ENCODE peak calls at places on chromosomes 4 and X, in five cellular contexts. D, W, I, S and X are unnamed samples.

GRCh38 chrX:39903937-39904336 is 193.8 kb downstream of the BCOR start:
- DNase-seq in D (no peak), W (no peak), I (no peak), S (no peak), X (no peak)

GRCh38 chr4:2193321-2193720 is 48.6 kb downstream of the HAUS3 start:
- DNase-seq in D (no peak), W (no peak), I (no peak), S (no peak), X (no peak)

GRCh38 chrX:24513416-24513815 is 48.3 kb downstream of the PDK3 start:
- DNase-seq in D (no peak), W (no peak), I (no peak), S (no peak), X (no peak)

GRCh38 chr4:167885071-167885470 is 207.3 kb upstream of the ANXA10 start:
- DNase-seq in D (no peak), W (no peak), I (no peak), S (no peak), X (no peak)

GRCh38 chr4:38099908-38100407 is 139.8 kb downstream of the PTTG2 start:
- DNase-seq in D (no peak), W (no peak), I (no peak), S (no peak), X (no peak)

GRCh38 chr4:175394213-175394612 is 417.9 kb downstream of the GPM6A start:
- DNase-seq in D (no peak), W (no peak), I (no peak), S (no peak), X (no peak)

GRCh38 chr4:74659576-74660411 is 134.5 kb downstream of the BTC start:
- DNase-seq in D (no peak), W (no peak), I (peak), S (peak), X (no peak)

GRCh38 chr4:94577136-94577535 is 125.4 kb downstream of the PDLIM5 start:
- DNase-seq in D (no peak), W (no peak), I (no peak), S (no peak), X (no peak)

GRCh38 chr4:10605746-10606482 is 78.7 kb downstream of the CLNK start:
- DNase-seq in D (no peak), W (no peak), I (no peak), S (no peak), X (no peak)

GRCh38 chr4:127782275-127783025 is at the start of gene HSPA4L:
- DNase-seq in D (no peak), W (peak), I (no peak), S (peak), X (peak)

GRCh38 chrX:13506574-13506973 is 62.8 kb upstream of the EGFL6 start:
- DNase-seq in D (no peak), W (peak), I (peak), S (peak), X (peak)

GRCh38 chrX:107626916-107627315 is 1.4 kb upstream of the PRPS1 start:
- DNase-seq in D (no peak), W (no peak), I (no peak), S (no peak), X (no peak)

GRCh38 chr4:55561884-55562283 is 15.2 kb upstream of the CLOCK start:
- DNase-seq in D (no peak), W (no peak), I (no peak), S (no peak), X (no peak)

GRCh38 chr4:8676676-8677075 is 84.1 kb downstream of the CPZ start:
- DNase-seq in D (no peak), W (no peak), I (no peak), S (no peak), X (no peak)

GRCh38 chr4:7288751-7289523 is 96.6 kb downstream of the SORCS2 start:
- DNase-seq in D (no peak), W (no peak), I (no peak), S (no peak), X (no peak)

GRCh38 chr4:182533948-182534347 is 290.7 kb downstream of the TENM3 start:
- DNase-seq in D (no peak), W (no peak), I (no peak), S (no peak), X (no peak)

GRCh38 chr4:150591904-150592303 is 10.0 kb downstream of the MAB21L2 start:
- DNase-seq in D (no peak), W (no peak), I (no peak), S (no peak), X (no peak)

GRCh38 chr4:150589174-150589573 is 7.2 kb downstream of the MAB21L2 start:
- DNase-seq in D (no peak), W (no peak), I (no peak), S (no peak), X (no peak)

GRCh38 chr4:150598906-150599305 is 17.0 kb downstream of the MAB21L2 start:
- DNase-seq in D (no peak), W (no peak), I (no peak), S (no peak), X (no peak)

GRCh38 chr4:150591284-150591874 is 9.4 kb downstream of the MAB21L2 start:
- DNase-seq in D (no peak), W (no peak), I (no peak), S (peak), X (no peak)

DNA sequence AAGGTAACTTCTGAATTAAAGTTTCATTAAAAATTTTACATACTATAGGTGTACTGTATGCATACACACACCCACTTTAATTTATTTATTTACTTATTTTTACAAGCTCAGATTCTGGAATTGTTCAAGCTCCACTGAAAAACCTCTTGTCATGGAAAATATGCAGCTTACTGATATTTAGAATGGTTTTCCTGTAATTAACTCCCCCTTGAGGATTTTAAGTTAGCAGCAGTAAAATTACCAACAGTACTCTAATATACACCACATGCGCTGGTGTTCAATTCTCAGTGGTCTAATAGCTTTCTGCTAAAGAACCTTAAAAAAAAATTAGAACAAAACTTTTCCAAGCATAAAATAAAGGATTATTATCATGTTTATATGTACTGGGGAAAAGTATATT is 12.0 kb downstream of the MAB21L2 start:
- DNase-seq in D (no peak), W (no peak), I (peak), S (no peak), X (no peak)
- TF ChIP-seq POLR2A in D (no peak), W (no peak), I (no peak), S (no peak), X (no peak)

DNA sequence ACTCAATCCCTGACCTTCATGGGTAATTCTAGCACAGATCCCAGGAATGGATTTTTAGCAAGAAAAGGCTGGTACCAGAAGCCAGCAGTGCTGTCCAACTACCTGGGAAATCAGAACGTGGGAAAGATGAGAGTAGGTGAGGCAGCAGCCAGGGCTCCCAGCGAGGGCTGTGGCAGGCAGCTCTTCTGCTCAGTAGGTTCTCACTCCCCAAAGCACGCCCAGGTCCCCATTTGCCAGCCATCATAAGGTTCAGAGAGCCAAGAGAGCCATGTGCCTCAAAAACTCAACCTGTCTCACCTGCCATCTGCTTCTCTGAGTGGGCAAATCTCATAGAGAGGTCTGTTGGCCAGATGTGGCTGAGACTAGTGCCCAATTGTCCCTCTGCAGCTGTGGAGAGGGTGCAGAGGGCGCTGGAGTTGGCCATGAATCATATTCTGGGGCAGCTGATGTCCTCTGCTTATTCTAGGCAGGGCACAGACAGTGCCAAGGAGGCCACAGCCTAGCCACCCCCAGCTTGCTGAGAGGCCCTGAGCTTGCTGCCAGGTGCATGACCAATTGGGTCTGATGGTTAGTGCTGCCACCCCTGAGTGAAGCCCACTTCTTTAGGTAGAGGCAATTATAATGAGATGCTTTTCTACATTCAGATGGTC is 81.7 kb upstream of the GATB start:
- DNase-seq in D (no peak), W (no peak), I (no peak), S (no peak), X (no peak)
- TF ChIP-seq TAF1 in D (no peak), W (no peak), I (no peak), S (no peak), X (no peak)

GRCh38 chr4:44146516-44146915 is 302.1 kb downstream of the KCTD8 start:
- DNase-seq in D (no peak), W (no peak), I (no peak), S (no peak), X (no peak)

GRCh38 chr4:44145868-44146267 is 302.7 kb downstream of the KCTD8 start:
- DNase-seq in D (no peak), W (no peak), I (no peak), S (no peak), X (no peak)

GRCh38 chr4:44149242-44149641 is 299.4 kb downstream of the KCTD8 start:
- DNase-seq in D (no peak), W (no peak), I (no peak), S (no peak), X (no peak)

DNA sequence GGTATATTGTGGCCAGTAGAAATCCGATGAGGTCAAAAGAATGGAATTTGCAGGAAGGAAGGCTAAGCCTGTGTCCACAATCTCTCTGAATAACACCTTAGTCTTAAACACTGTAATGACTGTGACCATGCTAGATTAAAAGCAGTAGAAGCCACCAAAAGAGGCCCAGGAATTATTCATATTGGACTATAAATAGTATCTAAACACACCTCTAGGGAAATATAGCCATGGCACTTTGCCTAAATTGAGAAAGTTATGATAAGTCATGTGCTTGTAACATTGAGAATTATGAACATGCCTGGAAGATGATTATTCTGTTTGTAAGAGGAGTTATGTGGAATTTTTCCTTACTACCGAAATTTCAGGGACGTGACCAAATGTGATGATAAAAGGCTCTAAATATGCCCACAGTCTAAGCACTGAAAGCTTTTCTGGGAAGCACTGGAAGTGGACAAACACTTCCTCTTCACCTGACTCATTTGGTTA is 298.5 kb downstream of the KCTD8 start:
- DNase-seq in D (no peak), W (no peak), I (no peak), S (peak), X (no peak)
- TF ChIP-seq POLR2A in D (no peak), W (no peak), I (no peak), S (no peak), X (no peak)

GRCh38 chr4:87937523-87937922 is 38.0 kb upstream of the SPP1 start:
- DNase-seq in D (no peak), W (no peak), I (no peak), S (no peak), X (no peak)
- TF ChIP-seq TAF1 in D (no peak), W (no peak), I (no peak), S (no peak), X (no peak)

DNA sequence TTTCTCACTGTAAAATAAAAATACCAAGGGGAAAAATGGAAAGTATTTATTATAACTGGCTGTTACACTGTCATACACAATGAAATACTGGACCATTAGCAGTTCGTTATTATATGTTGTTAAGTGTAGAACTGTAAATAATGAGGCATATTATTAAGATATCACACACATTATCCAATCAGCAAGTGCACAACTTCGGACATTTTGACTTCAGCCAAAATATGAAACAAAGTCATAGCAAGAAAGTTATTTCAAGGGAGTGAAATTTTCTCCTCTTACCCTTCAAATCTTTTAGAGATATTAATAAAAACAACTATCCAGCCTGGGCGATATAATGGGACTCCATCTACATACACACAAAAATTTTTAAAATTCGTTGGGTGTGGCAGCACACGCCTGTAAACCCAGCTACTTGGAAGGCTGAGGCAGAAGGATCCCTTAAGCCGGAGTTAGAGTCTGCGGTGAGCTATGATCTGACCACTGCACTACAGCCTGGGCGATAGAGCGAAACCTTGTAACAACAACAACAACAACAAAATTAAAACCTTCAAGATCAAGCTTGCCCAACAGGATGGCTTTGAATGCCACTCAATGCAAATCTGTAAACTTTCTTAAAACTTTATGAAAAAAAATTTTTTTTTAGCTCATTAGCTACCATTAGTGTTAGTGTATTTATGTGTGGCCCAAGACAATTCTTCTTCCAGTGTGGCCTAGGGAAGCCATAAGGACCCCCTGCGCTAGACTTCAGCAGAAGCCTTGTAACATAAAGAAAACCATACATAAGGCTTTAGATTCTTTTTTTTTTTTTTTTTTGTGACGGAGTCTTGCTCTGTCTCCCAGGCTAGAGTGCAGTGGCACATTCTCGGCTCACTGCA is 1.3 kb upstream of the CISD2 start:
- DNase-seq in D (no peak), W (no peak), I (peak), S (no peak), X (no peak)
- TF ChIP-seq POLR2A in D (no peak), W (no peak), I (no peak), S (no peak), X (peak)

DNA sequence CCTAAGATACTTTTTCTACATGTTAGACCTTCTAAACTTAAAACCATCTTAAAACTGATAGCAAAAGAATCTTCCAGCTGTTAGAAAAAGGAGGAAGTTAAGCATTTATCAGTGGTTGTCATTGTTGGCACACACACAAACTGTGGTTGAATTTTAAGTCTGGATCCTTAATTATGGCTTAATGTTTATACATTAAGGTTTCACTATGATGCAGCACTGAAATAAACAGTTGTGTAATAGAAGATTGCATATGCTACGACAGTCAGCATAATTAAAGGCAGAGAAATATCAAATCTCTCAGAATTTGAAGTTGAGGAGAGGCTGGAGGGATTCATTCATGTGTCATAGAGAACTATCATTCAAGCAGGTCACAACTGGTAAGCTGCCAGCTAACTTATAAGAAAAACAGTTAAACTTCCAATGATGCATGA is 32.3 kb downstream of the ADGRA3 start:
- DNase-seq in D (no peak), W (no peak), I (no peak), S (no peak), X (no peak)
- TF ChIP-seq TAF1 in D (no peak), W (no peak), I (no peak), S (no peak), X (no peak)

GRCh38 chrX:153333821-153334653 is at the start of gene ZNF275:
- DNase-seq in D (no peak), W (peak), I (peak), S (peak), X (peak)
- TF ChIP-seq POLR2A in D (no peak), W (no peak), I (peak), S (peak), X (peak)

DNA sequence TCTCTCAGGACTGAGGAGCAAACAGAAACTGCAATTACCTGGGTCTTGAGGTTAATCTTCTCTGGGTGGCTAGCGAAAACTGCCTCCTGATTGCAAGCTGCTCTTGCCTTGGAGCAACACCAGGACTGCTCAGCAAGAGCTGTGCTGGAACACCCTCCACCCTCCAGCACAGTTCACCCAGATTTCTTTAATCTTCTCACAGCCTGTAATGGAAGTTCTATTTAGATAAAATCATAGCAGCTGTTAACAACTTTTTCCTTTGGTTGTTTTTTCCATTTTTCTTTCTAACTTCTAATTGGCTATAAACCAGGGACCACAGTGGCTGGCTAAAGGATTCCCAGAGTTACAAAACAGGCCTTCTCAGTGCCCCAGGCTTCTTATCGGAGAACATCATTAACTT is 36.3 kb downstream of the OPHN1 start:
- DNase-seq in D (no peak), W (no peak), I (no peak), S (no peak), X (no peak)
- TF ChIP-seq TAF1 in D (no peak), W (no peak), I (no peak), S (no peak), X (no peak)

DNA sequence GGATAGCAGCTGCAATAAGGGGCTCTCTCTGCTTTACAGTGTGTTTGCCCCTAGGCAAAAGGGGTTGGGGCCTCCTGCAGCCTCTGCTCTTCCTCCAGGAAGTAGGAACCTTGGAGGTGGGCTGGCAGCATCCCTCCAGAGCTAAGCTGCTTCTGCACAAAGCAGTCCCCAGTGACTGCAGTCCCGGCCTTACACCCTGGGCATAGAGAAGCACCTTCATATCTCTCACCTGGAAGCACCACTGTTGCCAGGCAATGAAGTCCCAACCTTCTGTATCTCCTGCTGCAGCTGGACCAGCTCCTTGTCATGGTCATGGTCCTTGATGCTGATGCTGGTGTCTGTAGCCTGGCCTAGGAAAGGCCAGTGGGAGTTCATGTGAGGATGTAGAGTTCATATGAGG is 171.1 kb upstream of the TET2 start:
- DNase-seq in D (no peak), W (no peak), I (no peak), S (no peak), X (no peak)
- TF ChIP-seq POLR2A in D (no peak), W (no peak), I (no peak), S (no peak), X (no peak)

GRCh38 chrX:30663317-30663716 is 10.1 kb downstream of the GK start:
- DNase-seq in D (no peak), W (no peak), I (no peak), S (no peak), X (no peak)
- TF ChIP-seq TAF1 in D (no peak), W (no peak), I (no peak), S (no peak), X (no peak)